ENCODE peak calls at places on chromosomes 16 and 17, in four cellular contexts. H is H9, P is IMR-90, L is H1. W is an unnamed sample.

GRCh38 chr17:57257911-57258885 is 1.9 kb downstream of the MSI2 start:
- DNase-seq in L (no peak), P (no peak), H (no peak), W (peak)

GRCh38 chr17:37821025-37821713 is 76.3 kb upstream of the HNF1B start:
- DNase-seq in L (no peak), H (no peak), P (peak), W (no peak)

GRCh38 chr16:70686376-70687171 is 721 bp upstream of the MTSS2 start:
- DNase-seq in L (no peak), P (no peak), H (no peak), W (no peak)

GRCh38 chr16:79768594-79768993 is 168.1 kb upstream of the MAF start:
- DNase-seq in H (no peak), L (no peak), P (no peak), W (no peak)

GRCh38 chr16:2468142-2468724 is 2.9 kb upstream of the NTN3 start:
- DNase-seq in L (no peak), P (peak), H (no peak), W (peak)

GRCh38 chr17:68011199-68011665 is 15.0 kb upstream of the C17orf58 start:
- DNase-seq in P (no peak), H (peak), L (no peak), W (peak)

GRCh38 chr17:74528491-74529199 is 2.6 kb downstream of the CD300LB start:
- DNase-seq in P (no peak), L (no peak), H (peak), W (no peak)

GRCh38 chr16:31118223-31119155 is 1.0 kb downstream of the KAT8 start:
- DNase-seq in H (no peak), L (no peak), P (peak), W (no peak)

GRCh38 chr17:39629894-39630293 is 3.1 kb downstream of the PPP1R1B start:
- DNase-seq in H (no peak), L (no peak), P (no peak), W (no peak)
- H4K5ac ChIP-seq in H (no peak), L (no peak), P (no peak), W (no peak)

GRCh38 chr16:75108792-75109731 is 7.5 kb downstream of the LDHD start:
- DNase-seq in L (no peak), P (peak), H (peak), W (no peak)

GRCh38 chr16:75109732-75110243 is 6.8 kb downstream of the LDHD start:
- DNase-seq in H (peak), P (no peak), L (no peak), W (no peak)

GRCh38 chr16:75112281-75113045 is 4.1 kb downstream of the LDHD start:
- DNase-seq in P (no peak), L (no peak), H (no peak), W (no peak)

GRCh38 chr16:75111514-75112280 is 4.9 kb downstream of the LDHD start:
- DNase-seq in L (no peak), P (no peak), H (peak), W (no peak)

DNA sequence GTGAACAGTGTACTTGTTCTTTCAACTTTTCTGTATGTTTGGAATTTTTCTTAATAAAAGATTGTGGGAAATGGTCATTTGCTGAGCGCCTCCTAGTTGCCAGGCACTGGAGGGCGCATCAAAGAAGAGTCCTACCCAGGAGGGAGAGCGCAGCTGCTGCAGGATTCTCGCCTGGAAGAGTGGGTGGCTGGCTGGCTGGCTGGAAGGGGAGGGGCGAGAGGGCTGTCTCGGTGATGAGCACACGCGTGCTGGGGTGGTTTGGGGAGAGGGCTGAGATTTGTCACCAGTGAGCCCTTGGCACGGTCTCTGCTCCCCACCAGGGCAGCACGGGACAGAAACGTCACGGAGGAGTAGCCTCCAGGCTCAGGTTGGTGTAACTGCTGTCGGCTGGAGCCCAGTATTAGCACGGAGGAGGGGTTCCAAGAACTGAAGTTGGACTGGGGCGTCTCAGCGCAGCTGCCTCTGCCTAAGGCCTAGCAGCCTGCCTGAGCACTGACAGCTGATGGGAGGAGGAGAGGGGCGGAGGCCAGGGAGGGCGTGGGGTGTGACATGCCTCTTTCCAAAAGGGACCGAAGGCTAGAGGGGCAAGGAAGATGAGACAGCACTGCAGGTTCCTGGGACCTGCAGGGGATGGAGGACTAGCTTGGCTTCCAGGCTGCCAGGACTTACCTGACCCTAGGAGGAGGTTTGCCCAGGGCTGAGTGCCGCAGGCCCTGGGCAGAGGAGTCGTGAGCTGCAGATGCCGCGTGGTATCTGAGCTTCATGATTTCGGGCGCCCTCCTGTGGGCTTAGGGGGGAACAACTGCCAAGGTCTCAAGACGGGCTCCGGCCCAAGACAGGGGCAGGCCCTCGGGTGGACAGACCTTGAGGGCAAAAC is 5.7 kb downstream of the LDHD start:
- DNase-seq in H (peak), L (peak), P (peak), W (peak)
- H2AK5ac ChIP-seq in H (no peak), L (no peak), P (peak), W (no peak)

DNA sequence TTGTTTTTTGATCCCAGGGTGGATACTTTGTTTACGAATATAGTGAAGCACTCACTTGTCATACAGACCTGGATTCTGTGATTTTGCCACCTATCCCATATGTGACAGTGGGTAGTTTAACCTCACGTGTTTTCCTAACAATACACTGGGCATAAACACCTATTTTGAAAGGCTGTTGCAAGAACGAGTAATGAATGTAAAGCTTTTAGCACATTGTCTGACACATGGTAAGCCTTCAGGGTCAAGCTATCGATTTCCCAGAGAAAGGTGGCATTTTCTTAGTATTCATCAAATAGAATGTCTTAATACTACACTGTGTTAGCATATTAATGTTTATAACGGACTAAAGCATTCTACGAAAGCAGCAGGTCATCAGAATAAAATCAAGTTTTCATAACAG is 1.9 kb downstream of the CHTF8 start:
- DNase-seq in L (no peak), P (no peak), H (no peak), W (no peak)
- H4K5ac ChIP-seq in L (no peak), P (no peak), H (no peak), W (no peak)

GRCh38 chr16:89187337-89188063 is 12.8 kb downstream of the SLC22A31 start:
- DNase-seq in L (no peak), H (no peak), P (no peak), W (no peak)

GRCh38 chr16:89184685-89185061 is 13.1 kb downstream of the CDH15 start:
- DNase-seq in P (no peak), H (no peak), L (no peak), W (no peak)

GRCh38 chr16:89183463-89183862 is 11.9 kb downstream of the CDH15 start:
- DNase-seq in H (no peak), L (no peak), P (no peak), W (no peak)

GRCh38 chr16:89185062-89185751 is 13.7 kb downstream of the CDH15 start:
- DNase-seq in L (no peak), H (no peak), P (no peak), W (no peak)

DNA sequence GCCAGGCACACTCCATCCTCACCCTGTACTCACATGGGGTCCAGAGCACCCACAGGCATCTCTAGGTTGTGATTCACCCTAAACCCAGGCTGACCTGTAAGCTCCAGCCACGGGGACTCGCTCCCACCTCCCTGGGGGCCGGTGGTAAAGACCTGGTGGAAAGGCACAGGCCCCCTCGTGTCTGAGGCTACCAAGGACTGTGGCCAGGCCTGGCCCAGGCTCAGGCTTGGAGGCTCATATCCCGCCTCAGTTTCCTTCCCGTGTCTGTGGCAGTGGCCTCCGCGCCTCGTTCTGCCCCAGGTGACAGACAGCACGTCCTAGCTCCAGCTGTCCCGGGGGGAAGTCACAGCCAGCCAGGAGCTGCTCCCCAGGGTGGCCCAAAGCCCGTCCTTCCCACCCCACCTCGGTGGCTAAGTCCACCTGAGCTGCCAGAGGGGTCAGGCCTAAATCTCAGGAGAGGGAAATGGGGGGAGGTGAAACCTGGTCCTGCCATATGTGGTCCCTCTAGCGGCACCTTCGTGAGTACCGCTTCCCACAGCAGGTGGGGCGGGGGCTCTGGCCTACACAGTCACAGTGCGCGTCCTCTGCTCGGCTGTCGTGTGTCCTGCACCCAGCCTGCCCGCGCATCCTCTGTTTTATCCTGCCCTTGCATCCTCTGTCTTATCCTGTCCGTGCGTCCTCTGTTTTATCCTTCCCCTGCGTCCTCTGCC is 12.6 kb downstream of the CDH15 start:
- DNase-seq in H (no peak), P (no peak), L (no peak), W (no peak)
- H2AK5ac ChIP-seq in H (no peak), P (no peak), L (no peak), W (no peak)

DNA sequence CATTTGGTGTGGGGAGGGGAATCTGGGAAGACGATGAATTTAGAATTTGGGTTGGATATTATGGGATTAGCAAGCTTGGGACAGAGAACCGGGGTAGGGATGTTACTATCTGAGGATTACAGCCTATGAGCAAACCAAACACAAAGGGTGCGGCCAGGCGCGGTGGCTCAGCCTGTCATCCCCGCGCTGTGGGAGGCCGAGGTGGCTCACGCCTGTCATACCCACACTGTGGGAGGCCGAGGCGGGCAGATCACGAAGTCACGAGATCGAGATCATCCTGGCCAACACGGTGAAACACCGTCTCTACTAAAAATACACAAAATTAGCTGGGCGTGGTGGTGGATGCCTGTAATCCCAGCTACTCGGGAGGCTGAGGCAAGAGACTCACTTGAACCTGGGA is 60.9 kb downstream of the VPS53 start:
- DNase-seq in P (no peak), H (no peak), L (no peak), W (no peak)
- H4K5ac ChIP-seq in P (no peak), H (no peak), L (no peak), W (no peak)

DNA sequence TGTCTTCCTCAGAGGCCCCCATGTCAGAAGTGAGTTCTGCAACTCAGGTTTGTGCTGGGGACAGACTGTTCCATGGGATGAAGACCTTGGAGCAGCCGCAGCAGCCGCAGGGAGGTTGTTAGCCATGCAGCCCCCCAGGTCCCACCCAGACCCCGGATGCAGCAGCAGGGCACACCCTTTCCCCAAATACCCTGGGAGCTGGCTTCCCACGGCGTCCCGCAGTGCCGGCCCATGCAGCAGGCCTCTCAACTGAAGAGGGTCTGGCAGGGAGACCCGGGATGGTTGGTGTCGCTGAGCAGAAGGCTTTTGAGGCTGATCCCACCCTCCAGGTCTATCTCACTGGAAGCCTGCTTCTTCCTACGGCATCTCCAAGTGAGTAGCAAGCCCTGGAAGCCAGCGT is 223.4 kb downstream of the C16orf95 start:
- DNase-seq in L (no peak), P (no peak), H (no peak), W (no peak)
- H2AK5ac ChIP-seq in L (no peak), P (no peak), H (no peak), W (no peak)

W was measured in mesendoderm.